ENCODE peak calls at places on chromosomes 11 and 22, in eight cellular contexts. Q, W, D, L, M, C, U and X are unnamed samples.

GRCh38 chr22:50115693-50116092 is 25.9 kb downstream of the MOV10L1 start:
- DNase-seq in Q (no peak), W (no peak), D (peak; percentile 68), L (no peak), M (no peak), C (no peak), U (no peak), X (no peak)

GRCh38 chr11:117273550-117274289 is 17.4 kb upstream of the BACE1-AS start:
- DNase-seq in Q (no peak), W (peak; percentile 78), D (no peak), L (no peak), M (peak; percentile 55), C (no peak), U (no peak), X (peak; percentile 35)

GRCh38 chr11:3095712-3096361 is 38.6 kb upstream of the CARS1 start:
- DNase-seq in Q (no peak), W (peak; percentile 82), D (peak; percentile 81), L (no peak), M (peak; percentile 44), C (no peak), U (no peak), X (peak; percentile 67)

GRCh38 chr11:120579601-120580000 is 68.1 kb downstream of the GRIK4 start:
- DNase-seq in Q (no peak), W (no peak), D (peak; percentile 18), L (no peak), M (no peak), C (peak; percentile 16), U (peak; percentile 16), X (no peak)

GRCh38 chr11:116792869-116793475 is 1.3 kb upstream of the APOA5 start:
- DNase-seq in Q (no peak), W (peak; percentile 79), D (no peak), L (no peak), M (no peak), C (no peak), U (no peak), X (peak; percentile 51)

GRCh38 chr11:3163241-3163981 is 1.7 kb downstream of the OSBPL5 start:
- DNase-seq in Q (no peak), W (no peak), D (no peak), L (no peak), M (no peak), C (no peak), U (no peak), X (no peak)

GRCh38 chr11:36469881-36470802 is 39.9 kb downstream of the TRAF6 start:
- DNase-seq in Q (no peak), W (no peak), D (no peak), L (no peak), M (no peak), C (no peak), U (no peak), X (no peak)

GRCh38 chr11:10493041-10493663 is 38.1 kb downstream of the AMPD3 start:
- DNase-seq in Q (no peak), W (no peak), D (no peak), L (no peak), M (no peak), C (no peak), U (no peak), X (no peak)

GRCh38 chr11:45218705-45219104 is 67.4 kb downstream of the SYT13 start:
- DNase-seq in Q (no peak), W (no peak), D (no peak), L (no peak), M (no peak), C (no peak), U (no peak), X (no peak)

GRCh38 chr11:122367809-122368231 is 251.8 kb upstream of the BLID start:
- DNase-seq in Q (no peak), W (no peak), D (peak; percentile 67), L (no peak), M (no peak), C (no peak), U (no peak), X (peak; percentile 8)

GRCh38 chr11:1340111-1340510 is 30.7 kb upstream of the TOLLIP start:
- DNase-seq in Q (no peak), W (no peak), D (peak; percentile 55), L (no peak), M (no peak), C (no peak), U (no peak), X (no peak)